ENCODE peak calls at places on chromosomes 2 and 18, in nine cellular contexts. Z is NCI-H774, D is Caco-2, W is astrocyte of the hippocampus, L is ascending aorta, E is A673, J is IMR-90, S is fibroblast of the aortic adventitia, N is RKO. B is an unnamed sample.

GRCh38 chr2:157468931-157469708 is 25.2 kb upstream of the CYTIP start:
- DNase-seq in Z (no peak), D (no peak), W (peak; percentile 20), L (no peak), E (no peak), J (peak; percentile 71), S (peak; percentile 35), N (peak; percentile 54), B (peak; percentile 59)

GRCh38 chr2:228876296-228876695 is 394.8 kb downstream of the PID1 start:
- DNase-seq in Z (no peak), D (no peak), W (no peak), L (no peak), E (no peak), J (no peak), S (no peak), N (no peak), B (no peak)

GRCh38 chr2:30106543-30106942 is 40.3 kb upstream of the YPEL5 start:
- DNase-seq in Z (no peak), D (no peak), W (peak; percentile 39), L (no peak), E (no peak), J (peak; percentile 47), S (peak; percentile 22), N (no peak), B (peak; percentile 84)

GRCh38 chr2:170974304-170974993 is 45.4 kb downstream of the GORASP2 start:
- DNase-seq in Z (no peak), D (peak; percentile 60), W (no peak), L (no peak), E (no peak), J (no peak), S (peak; percentile 20), N (no peak), B (peak; percentile 35)

GRCh38 chr2:40401896-40402295 is 50.0 kb downstream of the SLC8A1 start:
- DNase-seq in Z (no peak), D (no peak), W (peak; percentile 67), L (no peak), E (no peak), J (peak; percentile 94), S (peak; percentile 81), N (peak; percentile 78), B (peak; percentile 89)

GRCh38 chr2:42101641-42102605 is 54.1 kb downstream of the PKDCC start:
- DNase-seq in Z (no peak), D (peak; percentile 72), W (peak; percentile 72), L (no peak), E (peak; percentile 51), J (peak; percentile 93), S (peak; percentile 74), N (no peak), B (peak; percentile 69)

GRCh38 chr2:48279347-48279746 is 250.6 kb upstream of the STON1 start:
- DNase-seq in Z (peak; percentile 53), D (no peak), W (no peak), L (no peak), E (peak; percentile 75), J (no peak), S (no peak), N (no peak), B (no peak)

GRCh38 chr2:64686283-64686956 is 32.7 kb upstream of the SERTAD2 start:
- DNase-seq in Z (no peak), D (no peak), W (no peak), L (no peak), E (no peak), J (no peak), S (no peak), N (no peak), B (no peak)

GRCh38 chr2:127622561-127623387 is 23.2 kb upstream of the GPR17 start:
- DNase-seq in Z (no peak), D (no peak), W (no peak), L (no peak), E (no peak), J (no peak), S (no peak), N (no peak), B (no peak)

GRCh38 chr2:191114403-191114886 is 36.3 kb downstream of the STAT4 start:
- DNase-seq in Z (no peak), D (no peak), W (no peak), L (no peak), E (no peak), J (peak; percentile 18), S (peak; percentile 10), N (peak; percentile 34), B (no peak)

GRCh38 chr2:119485336-119486110 is 38.8 kb downstream of the SCTR start:
- DNase-seq in Z (no peak), D (no peak), W (no peak), L (peak; percentile 43), E (no peak), J (no peak), S (no peak), N (no peak), B (no peak)

GRCh38 chr18:79970419-79971133 is 6.1 kb downstream of the HSBP1L1 start:
- DNase-seq in Z (no peak), D (no peak), W (no peak), L (no peak), E (no peak), J (no peak), S (no peak), N (no peak), B (no peak)

GRCh38 chr2:43032248-43032893 is 194.0 kb downstream of the ZFP36L2 start:
- DNase-seq in Z (no peak), D (no peak), W (no peak), L (no peak), E (no peak), J (no peak), S (peak; percentile 69), N (no peak), B (no peak)

GRCh38 chr2:19900536-19901200 is 1.1 kb downstream of the TTC32 start:
- DNase-seq in Z (peak; percentile 8), D (no peak), W (peak; percentile 41), L (no peak), E (no peak), J (no peak), S (peak; percentile 44), N (peak; percentile 41), B (peak; percentile 0)

GRCh38 chr2:213818436-213818835 is 534.2 kb downstream of the SPAG16 start:
- DNase-seq in Z (no peak), D (no peak), W (peak; percentile 83), L (no peak), E (peak; percentile 10), J (peak; percentile 76), S (peak; percentile 35), N (no peak), B (peak; percentile 8)

GRCh38 chr18:67726882-67727281 is 210.4 kb upstream of the DSEL start:
- DNase-seq in Z (no peak), D (no peak), W (no peak), L (no peak), E (no peak), J (no peak), S (no peak), N (no peak), B (no peak)

GRCh38 chr2:210366675-210367080 is 51.7 kb upstream of the MYL1 start:
- DNase-seq in Z (no peak), D (no peak), W (peak; percentile 35), L (no peak), E (no peak), J (no peak), S (no peak), N (no peak), B (no peak)

GRCh38 chr2:233917146-233917545 is at the start of gene TRPM8:
- DNase-seq in Z (no peak), D (no peak), W (no peak), L (no peak), E (peak; percentile 76), J (no peak), S (no peak), N (no peak), B (no peak)

GRCh38 chr2:187875271-187875670 is 321.0 kb upstream of the TFPI start:
- DNase-seq in Z (no peak), D (no peak), W (no peak), L (no peak), E (peak; percentile 8), J (no peak), S (no peak), N (no peak), B (no peak)

GRCh38 chr18:79568543-79569205 is 110.9 kb upstream of the CTDP1 start:
- DNase-seq in Z (no peak), D (no peak), W (no peak), L (no peak), E (no peak), J (no peak), S (no peak), N (no peak), B (no peak)

GRCh38 chr2:186031229-186031628 is 292.6 kb downstream of the FSIP2 start:
- DNase-seq in Z (no peak), D (no peak), W (no peak), L (no peak), E (no peak), J (no peak), S (no peak), N (no peak), B (no peak)

GRCh38 chr2:73970850-73971471 is 13.7 kb upstream of the TET3 start:
- DNase-seq in Z (peak; percentile 4), D (no peak), W (peak; percentile 48), L (peak; percentile 25), E (no peak), J (no peak), S (peak; percentile 38), N (no peak), B (no peak)

GRCh38 chr2:168189835-168190426 is 57.5 kb downstream of the STK39 start:
- DNase-seq in Z (no peak), D (no peak), W (no peak), L (no peak), E (no peak), J (peak; percentile 84), S (peak; percentile 61), N (peak; percentile 23), B (peak; percentile 66)

GRCh38 chr2:28080911-28081310 is 190.4 kb downstream of the BABAM2 start:
- DNase-seq in Z (no peak), D (peak; percentile 57), W (peak; percentile 31), L (no peak), E (peak; percentile 56), J (peak; percentile 52), S (no peak), N (no peak), B (peak; percentile 77)

GRCh38 chr2:557635-558301 is 119.4 kb downstream of the TMEM18 start:
- DNase-seq in Z (no peak), D (no peak), W (no peak), L (no peak), E (no peak), J (no peak), S (no peak), N (no peak), B (no peak)

GRCh38 chr2:240574386-240575100 is 6.3 kb downstream of the RNPEPL1 start:
- DNase-seq in Z (no peak), D (no peak), W (no peak), L (no peak), E (no peak), J (no peak), S (no peak), N (no peak), B (no peak)

GRCh38 chr2:58890865-58891525 is 649.9 kb upstream of the FANCL start:
- DNase-seq in Z (no peak), D (no peak), W (no peak), L (no peak), E (no peak), J (no peak), S (no peak), N (no peak), B (no peak)

GRCh38 chr2:9010866-9011265 is 7.4 kb upstream of the MBOAT2 start:
- DNase-seq in Z (no peak), D (no peak), W (peak; percentile 58), L (no peak), E (peak; percentile 83), J (peak; percentile 86), S (peak; percentile 86), N (no peak), B (peak; percentile 39)

GRCh38 chr18:32373995-32374394 is 96.7 kb downstream of the GAREM1 start:
- DNase-seq in Z (peak; percentile 77), D (no peak), W (peak; percentile 70), L (no peak), E (peak; percentile 77), J (peak; percentile 52), S (peak; percentile 49), N (peak; percentile 26), B (no peak)

GRCh38 chr2:74332550-74333174 is 10.6 kb downstream of the SLC4A5 start:
- DNase-seq in Z (no peak), D (no peak), W (no peak), L (no peak), E (no peak), J (no peak), S (no peak), N (no peak), B (no peak)

GRCh38 chr2:231541605-231542509 is 11.6 kb upstream of the NMUR1 start:
- DNase-seq in Z (no peak), D (no peak), W (no peak), L (no peak), E (peak; percentile 45), J (no peak), S (peak; percentile 58), N (no peak), B (no peak)